ENCODE peak calls at places on chromosomes 2 and 18, in four cellular contexts. Y is HepG2, R is K562, B is H1. H is an unnamed sample.

GRCh38 chr2:65351234-65351947 is 81.0 kb downstream of the SPRED2 start:
- DNase-seq in Y (no peak), R (peak; percentile 46), B (no peak), H (no peak)

GRCh38 chr2:58376592-58376991 is 135.5 kb upstream of the FANCL start:
- DNase-seq in Y (no peak), R (no peak), B (no peak), H (peak; percentile 1)

GRCh38 chr2:129752686-129753085 is 226.8 kb upstream of the RAB6C start:
- DNase-seq in R (no peak), Y (no peak), B (no peak), H (no peak)

GRCh38 chr2:163601377-163601776 is 134.4 kb downstream of the FIGN start:
- DNase-seq in B (no peak), R (no peak), Y (no peak), H (no peak)

GRCh38 chr2:21920721-21921120 is 797.0 kb downstream of the TDRD15 start:
- DNase-seq in Y (no peak), B (no peak), R (no peak), H (no peak)

GRCh38 chr2:120298173-120298835 is 45.7 kb downstream of the RALB start:
- DNase-seq in B (no peak), Y (no peak), R (peak; percentile 55), H (no peak)

GRCh38 chr2:101999122-101999789 is 7.5 kb downstream of the IL1R2 start:
- DNase-seq in R (no peak), B (no peak), Y (peak; percentile 89), H (peak; percentile 27)

GRCh38 chr2:28350196-28350595 is 42.5 kb upstream of the FOSL2 start:
- DNase-seq in R (no peak), Y (no peak), B (no peak), H (no peak)

GRCh38 chr2:219358170-219359075 is 25.9 kb upstream of the RESP18 start:
- DNase-seq in Y (no peak), B (no peak), R (peak; percentile 52), H (peak; percentile 15)

GRCh38 chr2:72165792-72166191 is 18.1 kb upstream of the CYP26B1 start:
- DNase-seq in R (no peak), B (no peak), Y (no peak), H (no peak)

GRCh38 chr2:130370490-130370889 is 14.6 kb downstream of the PTPN18 start:
- DNase-seq in Y (no peak), B (no peak), R (peak; percentile 29), H (no peak)

GRCh38 chr18:8661754-8662573 is 43.4 kb upstream of the MTCL1 start:
- DNase-seq in B (peak; percentile 56), Y (no peak), R (peak; percentile 39), H (peak; percentile 14)

GRCh38 chr2:100580474-100581264 is 17.9 kb downstream of the PDCL3 start:
- DNase-seq in Y (no peak), B (no peak), R (no peak), H (no peak)

GRCh38 chr2:204024503-204024902 is 87.9 kb downstream of the ICOS start:
- DNase-seq in R (peak; percentile 2), B (no peak), Y (peak; percentile 33), H (peak; percentile 32)

GRCh38 chr2:205654878-205655601 is 27.3 kb upstream of the NRP2 start:
- DNase-seq in B (no peak), R (no peak), Y (no peak), H (no peak)

GRCh38 chr18:34131008-34131407 is 93.7 kb downstream of the NOL4 start:
- DNase-seq in Y (no peak), B (no peak), R (no peak), H (no peak)

GRCh38 chr2:172429351-172429968 is 2.1 kb downstream of the ITGA6 start:
- DNase-seq in R (no peak), B (no peak), Y (no peak), H (no peak)

GRCh38 chr18:21164746-21165145 is 53.1 kb upstream of the ROCK1 start:
- DNase-seq in Y (no peak), B (no peak), R (no peak), H (no peak)

GRCh38 chr2:184692137-184692734 is 93.9 kb downstream of the ZNF804A start:
- DNase-seq in R (no peak), B (no peak), Y (no peak), H (no peak)

GRCh38 chr2:225668606-225669266 is 269.2 kb downstream of the NYAP2 start:
- DNase-seq in Y (peak; percentile 65), R (peak; percentile 14), B (no peak), H (peak; percentile 47)

DNA sequence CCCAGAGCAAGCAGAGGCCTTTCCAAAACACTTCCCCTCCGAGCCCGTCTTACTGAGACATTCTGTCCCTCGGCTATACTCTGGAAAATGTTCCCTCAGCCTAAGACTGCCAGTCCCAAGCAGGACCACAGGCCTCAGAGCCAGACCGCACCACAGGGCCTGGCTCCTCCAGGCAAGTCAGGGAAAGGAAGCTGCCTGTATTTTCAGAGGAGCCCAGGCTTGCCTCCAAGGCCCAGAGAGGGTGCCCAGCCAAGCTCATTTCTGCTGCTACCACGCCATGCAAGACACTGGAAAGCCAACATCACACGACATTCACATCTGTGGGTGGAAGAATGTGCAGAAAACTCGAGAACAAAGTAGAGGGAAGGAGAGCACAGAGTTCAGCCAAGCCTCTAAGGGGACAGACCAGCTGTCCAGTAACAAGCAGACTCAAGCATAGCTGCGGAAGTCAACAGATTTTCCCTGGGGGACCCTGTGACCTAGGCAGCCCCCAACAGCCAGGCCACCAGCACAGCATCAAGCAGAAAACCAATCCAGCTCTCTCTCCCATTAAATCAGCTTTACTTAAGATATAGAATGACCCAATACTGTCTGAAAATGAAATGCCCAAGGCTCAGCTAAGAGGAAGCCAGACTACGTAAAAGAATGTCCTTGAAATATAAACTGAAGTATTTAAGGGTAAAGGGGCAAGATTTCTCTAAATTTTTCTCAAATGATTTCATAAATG is 123.9 kb downstream of the ZFP36L2 start:
- DNase-seq in B (no peak), Y (no peak), R (no peak), H (no peak)
- TF ChIP-seq JUN in B (no peak), Y (no peak), R (no peak), H (no peak)

GRCh38 chr2:104028066-104028465 is 825.8 kb upstream of the POU3F3 start:
- DNase-seq in B (no peak), Y (no peak), R (no peak), H (no peak)

DNA sequence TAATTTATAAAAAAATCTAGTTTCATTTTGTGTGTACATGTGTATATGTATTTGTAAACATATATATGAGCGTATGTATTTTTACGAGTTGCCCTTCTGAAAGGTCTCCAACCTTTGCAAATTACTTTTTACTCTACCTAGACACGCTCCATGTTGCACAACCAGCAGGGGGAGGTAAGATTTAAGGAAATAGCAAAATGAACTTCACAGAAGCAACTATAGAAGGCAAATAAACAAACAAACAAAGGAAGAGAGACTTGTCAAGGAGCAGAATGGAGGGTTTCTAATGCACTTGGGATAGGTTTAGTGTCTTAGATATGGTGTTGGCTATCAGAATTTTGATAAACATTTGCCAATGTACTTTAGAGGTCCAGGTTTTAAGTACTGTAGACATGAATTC is 820.5 kb upstream of the POU3F3 start:
- DNase-seq in Y (no peak), R (no peak), B (no peak), H (peak; percentile 44)
- TF ChIP-seq RFX5 in Y (no peak), R (no peak), B (no peak), H (no peak)

DNA sequence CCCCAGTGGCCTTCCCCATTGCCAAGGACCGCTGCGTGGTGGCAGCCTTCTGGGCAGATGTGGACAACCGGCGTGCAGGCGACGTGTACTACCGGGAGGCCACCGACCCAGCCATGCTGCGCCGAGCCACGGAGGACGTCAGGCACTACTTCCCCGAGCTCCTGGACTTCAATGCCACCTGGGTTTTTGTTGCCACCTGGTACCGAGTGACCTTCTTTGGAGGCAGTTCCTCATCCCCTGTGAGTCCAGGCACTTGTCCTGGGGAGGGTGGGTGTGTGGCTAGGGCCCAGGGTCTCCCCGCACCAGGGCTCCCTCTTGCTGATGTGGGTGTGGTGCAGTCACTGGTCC is 31.9 kb downstream of the SNED1 start:
- DNase-seq in R (no peak), Y (no peak), B (no peak), H (no peak)
- TF ChIP-seq JUN in R (no peak), Y (no peak), B (no peak), H (no peak)

GRCh38 chr18:63828120-63828519 is 52.9 kb downstream of the SERPINB7 start:
- DNase-seq in B (no peak), R (no peak), Y (no peak), H (no peak)
- TF ChIP-seq RFX5 in B (no peak), R (no peak), Y (no peak), H (no peak)

DNA sequence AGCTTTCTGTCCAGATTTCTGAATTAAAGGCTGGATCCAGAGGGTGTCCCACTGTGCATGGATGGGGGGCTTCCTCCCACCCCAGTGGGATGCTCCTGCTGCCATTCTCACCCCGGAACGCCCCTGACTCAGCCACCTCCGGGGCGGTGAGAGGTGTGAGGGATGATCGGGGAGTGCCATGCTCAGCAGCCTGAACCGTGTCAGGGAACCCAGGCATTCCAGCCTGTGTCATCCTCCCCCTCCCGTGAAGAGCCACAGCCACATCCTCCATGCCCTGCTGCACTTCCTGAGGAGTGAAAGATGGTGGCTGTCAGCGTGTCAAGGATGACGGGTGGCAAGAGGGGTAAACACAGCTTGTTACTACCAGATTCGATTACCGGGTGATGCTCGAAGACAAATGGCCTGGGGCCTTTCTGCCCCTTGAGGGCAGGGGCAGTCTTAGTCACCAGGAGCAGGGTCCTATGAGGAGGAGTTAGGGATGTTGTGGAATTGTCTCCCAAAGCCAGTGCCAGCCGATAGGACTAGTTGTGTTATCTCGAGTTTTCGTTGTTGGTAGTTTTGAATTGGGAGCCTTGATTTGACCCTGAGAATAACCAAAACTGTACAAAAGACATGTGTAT is 80.8 kb downstream of the TCF7L1 start:
- DNase-seq in R (no peak), B (no peak), Y (no peak), H (no peak)
- TF ChIP-seq JUN in R (no peak), B (no peak), Y (no peak), H (no peak)

GRCh38 chr2:230715201-230715600 is 2.6 kb downstream of the CAB39 start:
- DNase-seq in B (no peak), R (peak; percentile 18), Y (no peak), H (no peak)

GRCh38 chr2:230711224-230711623 is 1.4 kb upstream of the CAB39 start:
- DNase-seq in B (no peak), R (peak; percentile 22), Y (no peak), H (no peak)

GRCh38 chr2:230714122-230714453 is 1.4 kb downstream of the CAB39 start:
- DNase-seq in R (peak; percentile 26), Y (peak; percentile 72), B (no peak), H (peak; percentile 24)

GRCh38 chr2:230712443-230713330 is at the start of gene CAB39:
- DNase-seq in Y (peak; percentile 79), B (peak; percentile 73), R (peak; percentile 84), H (peak; percentile 70)

GRCh38 chr2:230713331-230714121 is 884 bp downstream of the CAB39 start:
- DNase-seq in B (no peak), Y (peak; percentile 46), R (peak; percentile 86), H (no peak)
- TF ChIP-seq RFX5 in B (no peak), Y (no peak), R (no peak), H (no peak)